ENCODE peak calls at places on chromosomes 7 and 10, in eight cellular contexts. H, K, T, Z, J, Y, W and D are unnamed samples.

GRCh38 chr7:34659676-34660075 is 1.7 kb downstream of the NPSR1 start:
- DNase-seq in H (no peak), K (no peak), T (no peak), Z (no peak), J (no peak), Y (no peak), W (no peak), D (no peak)

GRCh38 chr7:96778263-96778662 is 68.6 kb upstream of the SEM1 start:
- DNase-seq in H (no peak), K (peak; percentile 26), T (peak; percentile 1), Z (no peak), J (no peak), Y (no peak), W (peak; percentile 4), D (no peak)

GRCh38 chr7:130297628-130298027 is 4.7 kb downstream of the CPA4 start:
- DNase-seq in H (no peak), K (no peak), T (no peak), Z (no peak), J (no peak), Y (no peak), W (no peak), D (no peak)

GRCh38 chr7:27169658-27170493 is 4.2 kb downstream of the HOXA10 start:
- DNase-seq in H (peak; percentile 68), K (no peak), T (peak; percentile 79), Z (no peak), J (no peak), Y (no peak), W (no peak), D (no peak)

GRCh38 chr10:70084189-70084588 is 31.5 kb downstream of the MACROH2A2 start:
- DNase-seq in H (no peak), K (no peak), T (no peak), Z (no peak), J (no peak), Y (no peak), W (no peak), D (no peak)

GRCh38 chr10:26359670-26360069 is 78.5 kb upstream of the APBB1IP start:
- DNase-seq in H (no peak), K (no peak), T (no peak), Z (no peak), J (no peak), Y (no peak), W (no peak), D (no peak)

GRCh38 chr7:1975581-1975980 is 257.2 kb downstream of the MAD1L1 start:
- DNase-seq in H (no peak), K (no peak), T (no peak), Z (no peak), J (no peak), Y (no peak), W (no peak), D (no peak)

GRCh38 chr7:96720843-96721242 is 11.2 kb upstream of the SEM1 start:
- DNase-seq in H (no peak), K (no peak), T (peak; percentile 45), Z (no peak), J (no peak), Y (no peak), W (no peak), D (no peak)

GRCh38 chr10:44358080-44358771 is 26.7 kb downstream of the CXCL12 start:
- DNase-seq in H (no peak), K (no peak), T (no peak), Z (no peak), J (no peak), Y (no peak), W (no peak), D (no peak)

GRCh38 chr7:117931314-117931713 is 58.1 kb upstream of the CTTNBP2 start:
- DNase-seq in H (no peak), K (no peak), T (no peak), Z (no peak), J (no peak), Y (no peak), W (no peak), D (no peak)

GRCh38 chr7:88363869-88364268 is 57.2 kb upstream of the STEAP4 start:
- DNase-seq in H (no peak), K (peak; percentile 10), T (no peak), Z (no peak), J (no peak), Y (no peak), W (no peak), D (no peak)

GRCh38 chr10:78378192-78378591 is 344.5 kb downstream of the RPS24 start:
- DNase-seq in H (no peak), K (no peak), T (no peak), Z (no peak), J (no peak), Y (no peak), W (no peak), D (no peak)

GRCh38 chr10:25047902-25048301 is 31.5 kb downstream of the THNSL1 start:
- DNase-seq in H (peak; percentile 92), K (no peak), T (no peak), Z (no peak), J (no peak), Y (no peak), W (no peak), D (no peak)

GRCh38 chr7:36658603-36659516 is 65.4 kb downstream of the AOAH start:
- DNase-seq in H (peak; percentile 99), K (no peak), T (peak; percentile 48), Z (no peak), J (no peak), Y (no peak), W (no peak), D (no peak)

GRCh38 chr10:84452006-84452405 is 123.6 kb downstream of the CCSER2 start:
- DNase-seq in H (peak; percentile 8), K (no peak), T (no peak), Z (no peak), J (no peak), Y (no peak), W (no peak), D (no peak)

GRCh38 chr7:26664735-26665420 is 199.5 kb downstream of the SKAP2 start:
- DNase-seq in H (peak; percentile 71), K (no peak), T (peak; percentile 71), Z (no peak), J (no peak), Y (no peak), W (no peak), D (no peak)

GRCh38 chr10:11162828-11163599 is 145.3 kb downstream of the CELF2 start:
- DNase-seq in H (no peak), K (no peak), T (no peak), Z (no peak), J (peak; percentile 43), Y (no peak), W (no peak), D (no peak)

GRCh38 chr10:4691776-4692175 is 134.2 kb upstream of the AKR1E2 start:
- DNase-seq in H (peak; percentile 63), K (no peak), T (no peak), Z (no peak), J (no peak), Y (no peak), W (no peak), D (no peak)

GRCh38 chr7:3064077-3064476 is 20.4 kb upstream of the CARD11 start:
- DNase-seq in H (no peak), K (no peak), T (no peak), Z (no peak), J (no peak), Y (no peak), W (no peak), D (no peak)

GRCh38 chr7:158325530-158326381 is 261.9 kb downstream of the PTPRN2 start:
- DNase-seq in H (no peak), K (peak; percentile 91), T (no peak), Z (no peak), J (no peak), Y (peak; percentile 45), W (no peak), D (no peak)

GRCh38 chr7:39248693-39249090 is 271.0 kb downstream of the POU6F2 start:
- DNase-seq in H (peak; percentile 66), K (no peak), T (no peak), Z (no peak), J (no peak), Y (no peak), W (no peak), D (no peak)

GRCh38 chr10:500876-501275 is 188.6 kb downstream of the DIP2C start:
- DNase-seq in H (no peak), K (no peak), T (no peak), Z (no peak), J (no peak), Y (no peak), W (no peak), D (no peak)

GRCh38 chr7:129110575-129111376 is 33.7 kb upstream of the TSPAN33 start:
- DNase-seq in H (peak; percentile 41), K (peak; percentile 92), T (peak; percentile 14), Z (no peak), J (no peak), Y (no peak), W (no peak), D (no peak)

GRCh38 chr10:88879754-88880286 is at the start of gene STAMBPL1:
- DNase-seq in H (peak; percentile 48), K (peak; percentile 76), T (peak; percentile 45), Z (peak; percentile 63), J (peak; percentile 68), Y (peak; percentile 52), W (no peak), D (peak; percentile 23)

GRCh38 chr7:107152011-107152410 is 16.8 kb upstream of the HBP1 start:
- DNase-seq in H (peak; percentile 48), K (no peak), T (no peak), Z (no peak), J (no peak), Y (no peak), W (no peak), D (no peak)

GRCh38 chr10:92839191-92840085 is 8.9 kb upstream of the EXOC6 start:
- DNase-seq in H (no peak), K (peak; percentile 74), T (peak; percentile 14), Z (no peak), J (peak; percentile 60), Y (no peak), W (no peak), D (peak; percentile 46)

GRCh38 chr10:124734311-124735166 is 9.6 kb downstream of the FAM53B start:
- DNase-seq in H (no peak), K (no peak), T (no peak), Z (no peak), J (no peak), Y (no peak), W (no peak), D (peak; percentile 28)

GRCh38 chr7:93715234-93715633 is 140.7 kb upstream of the CALCR start:
- DNase-seq in H (peak; percentile 24), K (peak; percentile 38), T (peak; percentile 65), Z (no peak), J (peak; percentile 10), Y (no peak), W (peak; percentile 28), D (no peak)

GRCh38 chr7:95840953-95841950 is 68.9 kb downstream of the DYNC1I1 start:
- DNase-seq in H (no peak), K (no peak), T (no peak), Z (no peak), J (no peak), Y (no peak), W (peak; percentile 8), D (no peak)

GRCh38 chr10:12394236-12395033 is 45.1 kb downstream of the CAMK1D start:
- DNase-seq in H (no peak), K (no peak), T (no peak), Z (no peak), J (no peak), Y (no peak), W (no peak), D (no peak)

GRCh38 chr7:147567043-147567442 is 1023.5 kb upstream of the C7orf33 start:
- DNase-seq in H (no peak), K (no peak), T (no peak), Z (peak; percentile 37), J (no peak), Y (peak; percentile 4), W (no peak), D (no peak)

GRCh38 chr7:38630720-38631673 is at the start of gene AMPH:
- DNase-seq in H (peak; percentile 59), K (peak; percentile 91), T (no peak), Z (peak; percentile 85), J (peak; percentile 37), Y (peak; percentile 61), W (no peak), D (peak; percentile 58)

GRCh38 chr7:147571436-147572180 is 1019.0 kb upstream of the C7orf33 start:
- DNase-seq in H (no peak), K (no peak), T (no peak), Z (no peak), J (no peak), Y (no peak), W (no peak), D (no peak)